ENCODE peak calls at places on chromosome 15, in five cellular contexts. L is HFFc6, D is NAMALWA, P is activated gamma-delta T cell, A is HT1080. R is an unnamed sample.

GRCh38 chr15:90004252-90004651 is 3.1 kb downstream of the ZNF710 start:
- DNase-seq in A (no peak), P (no peak), L (peak; percentile 18), D (no peak), R (no peak)

GRCh38 chr15:42919794-42920280 is 741 bp downstream of the TTBK2 start:
- DNase-seq in P (no peak), A (peak; percentile 26), D (peak; percentile 74), L (peak; percentile 44), R (no peak)

GRCh38 chr15:37106490-37107001 is 6.2 kb upstream of the MEIS2 start:
- DNase-seq in D (peak; percentile 49), P (no peak), A (no peak), L (no peak), R (peak; percentile 80)

GRCh38 chr15:25862087-25862468 is 1.0 kb downstream of the ATP10A start:
- DNase-seq in D (no peak), L (no peak), A (no peak), P (no peak), R (no peak)

GRCh38 chr15:70100495-70101331 is 3.0 kb upstream of the TLE3 start:
- DNase-seq in L (no peak), D (peak; percentile 85), P (peak; percentile 46), A (no peak), R (peak; percentile 81)

GRCh38 chr15:43211336-43211735 is 9.5 kb downstream of the EPB42 start:
- DNase-seq in D (no peak), P (no peak), L (no peak), A (no peak), R (no peak)

GRCh38 chr15:80841537-80841936 is 62.4 kb downstream of the CEMIP start:
- DNase-seq in A (no peak), D (no peak), P (no peak), L (no peak), R (no peak)

GRCh38 chr15:70244978-70245542 is 147.3 kb upstream of the TLE3 start:
- DNase-seq in P (no peak), L (no peak), D (no peak), A (no peak), R (no peak)

GRCh38 chr15:94119215-94119815 is 112.0 kb upstream of the MCTP2 start:
- DNase-seq in L (no peak), A (no peak), P (no peak), D (no peak), R (peak; percentile 48)

GRCh38 chr15:51088585-51088984 is 6.1 kb downstream of the TNFAIP8L3 start:
- DNase-seq in D (no peak), P (no peak), A (no peak), L (no peak), R (no peak)

GRCh38 chr15:63369296-63369695 is 12.3 kb downstream of the CA12 start:
- DNase-seq in P (no peak), A (no peak), D (peak; percentile 8), L (no peak), R (no peak)

R was measured in ecto neural progenitor cell.